ENCODE peak calls at places on chromosomes 6 and 20, in four cellular contexts. X is IMR-90, T is K562, V is GM12878. Q is an unnamed sample.

GRCh38 chr6:3530515-3530914 is 73.7 kb upstream of the SLC22A23 start:
- DNase-seq in V (no peak), T (no peak), X (no peak), Q (no peak)

GRCh38 chr6:1509241-1509640 is 100.5 kb upstream of the FOXC1 start:
- DNase-seq in X (no peak), V (no peak), T (no peak), Q (no peak)

GRCh38 chr6:12878741-12879140 is 162.2 kb downstream of the PHACTR1 start:
- DNase-seq in X (no peak), T (no peak), V (no peak), Q (no peak)

GRCh38 chr6:35052694-35053565 is 88.2 kb downstream of the TCP11 start:
- DNase-seq in X (peak; percentile 56), T (no peak), V (no peak), Q (no peak)

GRCh38 chr6:142794424-142794823 is 150.6 kb downstream of the HIVEP2 start:
- DNase-seq in V (no peak), X (no peak), T (no peak), Q (no peak)

GRCh38 chr6:26128013-26128771 is 41.0 kb downstream of the HFE start:
- DNase-seq in V (no peak), X (no peak), T (no peak), Q (no peak)

GRCh38 chr6:104537185-104537584 is 322.5 kb downstream of the HACE1 start:
- DNase-seq in T (no peak), X (peak; percentile 69), V (no peak), Q (no peak)

GRCh38 chr20:34881689-34882088 is 5.3 kb downstream of the ACSS2 start:
- DNase-seq in X (no peak), V (no peak), T (no peak), Q (no peak)

GRCh38 chr20:23228912-23229311 is 121.7 kb upstream of the NXT1 start:
- DNase-seq in V (no peak), T (no peak), X (peak; percentile 95), Q (no peak)
- TF ChIP-seq ELK1 in V (no peak), T (no peak), X (no peak), Q (no peak)

GRCh38 chr6:7615611-7616383 is 25.8 kb downstream of the SNRNP48 start:
- DNase-seq in X (peak; percentile 65), V (no peak), T (peak; percentile 77), Q (peak; percentile 57)
- TF ChIP-seq ELK1 in X (no peak), V (no peak), T (no peak), Q (no peak)

GRCh38 chr6:166688286-166688685 is 61.2 kb upstream of the RPS6KA2 start:
- DNase-seq in V (no peak), X (no peak), T (no peak), Q (no peak)

GRCh38 chr6:166687538-166688259 is 60.6 kb upstream of the RPS6KA2 start:
- DNase-seq in T (no peak), V (no peak), X (no peak), Q (no peak)

GRCh38 chr6:166687070-166687469 is 60.0 kb upstream of the RPS6KA2 start:
- DNase-seq in X (no peak), V (no peak), T (no peak), Q (no peak)

GRCh38 chr6:166691199-166691598 is 64.1 kb upstream of the RPS6KA2 start:
- DNase-seq in T (no peak), X (peak; percentile 54), V (no peak), Q (no peak)

DNA sequence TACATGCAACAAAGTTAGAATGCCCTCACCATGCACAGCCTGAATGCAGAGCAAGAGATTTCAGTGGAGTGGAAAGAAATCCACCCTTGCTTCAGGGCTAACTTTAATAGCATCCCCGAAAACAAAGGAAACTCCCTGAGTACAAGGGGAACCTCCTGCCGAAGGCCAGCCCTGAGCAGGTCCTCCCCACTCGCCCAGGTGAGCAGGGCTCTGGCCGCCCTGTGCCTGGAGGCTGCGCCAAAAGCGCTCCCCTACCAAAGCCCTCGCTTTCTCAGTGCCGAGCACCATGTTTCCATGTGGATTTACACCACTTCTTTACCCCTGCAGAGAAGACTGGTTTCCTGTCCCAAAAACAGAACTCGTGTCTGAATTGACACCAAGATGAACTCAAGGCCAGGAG is 61.9 kb upstream of the RPS6KA2 start:
- DNase-seq in V (no peak), T (no peak), X (no peak), Q (no peak)
- TF ChIP-seq ELK1 in V (no peak), T (no peak), X (no peak), Q (no peak)

GRCh38 chr6:151959086-151959485 is 151.6 kb downstream of the ESR1 start:
- DNase-seq in V (no peak), X (no peak), T (no peak), Q (no peak)
- TF ChIP-seq ELK1 in V (no peak), X (no peak), T (no peak), Q (no peak)

GRCh38 chr20:63942250-63943006 is 13.8 kb downstream of the UCKL1 start:
- DNase-seq in V (no peak), T (peak; percentile 84), X (peak; percentile 4), Q (peak; percentile 52)

GRCh38 chr20:63940071-63940471 is 16.1 kb downstream of the UCKL1 start:
- DNase-seq in X (no peak), T (no peak), V (no peak), Q (no peak)

GRCh38 chr20:63941282-63942060 is 14.7 kb downstream of the UCKL1 start:
- DNase-seq in T (peak; percentile 90), V (no peak), X (no peak), Q (peak; percentile 58)

GRCh38 chr20:63939061-63939935 is 16.9 kb downstream of the UCKL1 start:
- DNase-seq in V (no peak), X (no peak), T (no peak), Q (no peak)

DNA sequence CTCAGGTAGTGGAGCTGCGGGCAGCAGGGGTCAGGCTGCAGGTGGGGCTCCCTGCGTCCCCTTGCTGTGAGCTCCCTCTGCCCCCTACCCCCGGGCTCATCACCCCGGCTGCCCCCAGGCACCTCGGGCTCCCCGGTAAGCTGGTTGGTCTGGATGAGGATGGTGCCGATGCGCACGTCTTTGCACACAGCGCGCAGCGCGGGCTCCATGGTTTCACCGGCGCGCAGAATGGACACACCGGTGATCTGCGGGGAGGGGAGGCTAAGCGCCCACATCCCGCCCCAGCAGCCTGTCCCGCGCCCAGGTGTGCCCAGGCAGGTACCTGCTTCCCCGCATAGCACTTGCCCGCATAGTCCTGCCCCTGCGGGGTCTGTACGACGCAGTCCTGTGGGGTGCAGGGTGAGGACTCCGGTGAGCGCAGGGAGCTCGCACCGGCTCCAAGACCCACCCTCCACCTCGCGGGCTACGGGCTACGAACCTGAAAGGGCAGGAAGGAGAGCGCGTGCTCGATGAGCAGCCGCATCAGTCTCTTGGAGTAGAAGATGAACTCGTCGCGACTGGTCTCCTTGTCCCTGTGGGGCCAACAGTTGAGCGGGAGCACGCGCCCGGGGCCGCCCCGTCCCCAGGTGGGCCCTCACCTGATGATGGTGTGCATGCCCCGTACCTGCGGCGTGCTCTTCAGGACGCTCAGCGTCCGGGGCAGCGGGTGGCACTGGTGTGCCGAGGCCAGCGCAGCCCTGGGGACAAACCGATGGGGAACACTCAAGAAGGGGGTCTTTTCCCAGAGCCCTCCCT is 15.5 kb downstream of the UCKL1 start:
- DNase-seq in V (no peak), T (no peak), X (no peak), Q (no peak)
- TF ChIP-seq ELK1 in V (no peak), T (no peak), X (no peak), Q (no peak)

GRCh38 chr20:11015440-11015839 is 341.6 kb upstream of the JAG1 start:
- DNase-seq in V (no peak), T (no peak), X (no peak), Q (no peak)
- TF ChIP-seq ELK1 in V (no peak), T (no peak), X (no peak), Q (no peak)

GRCh38 chr6:114040871-114041270 is 69.9 kb upstream of the HDAC2 start:
- DNase-seq in T (no peak), V (no peak), X (no peak), Q (no peak)
- TF ChIP-seq ELK1 in T (no peak), V (no peak), X (no peak), Q (no peak)

DNA sequence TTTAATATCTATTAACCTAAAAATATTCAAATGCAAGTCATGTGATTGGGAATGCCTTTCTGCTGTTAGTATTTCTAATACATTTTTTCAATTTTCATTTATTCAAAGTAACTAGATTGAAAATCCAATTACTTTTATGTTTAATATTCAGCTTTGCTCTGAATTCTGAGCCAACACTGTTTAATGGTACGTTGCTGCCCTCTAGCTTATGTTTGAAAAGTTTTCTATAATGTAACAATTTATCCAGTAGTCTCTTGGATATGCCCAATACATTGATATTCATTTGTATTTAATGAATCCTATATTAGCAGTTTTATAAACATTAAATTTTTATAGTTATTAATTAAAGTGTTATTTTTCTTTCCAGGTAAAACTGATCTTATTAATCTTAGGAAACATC is 47.4 kb downstream of the LGSN start:
- DNase-seq in T (peak; percentile 28), V (no peak), X (peak; percentile 35), Q (peak; percentile 30)
- TF ChIP-seq ELK1 in T (no peak), V (no peak), X (no peak), Q (no peak)